ENCODE peak calls at places on chromosomes 11 and 22, in five cellular contexts. G, J, T, Q and L are unnamed samples. For H3K4me1, the result is how much of the 10 kb centered on the place peaks cover.

GRCh38 chr22:41308544-41308947 is 7.2 kb downstream of the ZC3H7B start:
- DNase-seq in T (peak), Q (no peak), J (no peak), G (no peak), L (peak)

GRCh38 chr11:65920035-65920802 is 993 bp downstream of the DRAP1 start:
- DNase-seq in J (no peak), T (no peak), G (peak), Q (peak), L (peak)

GRCh38 chr22:29719894-29720645 is at the start of gene CABP7:
- DNase-seq in Q (no peak), T (peak), G (no peak), J (no peak), L (no peak)

GRCh38 chr11:27423125-27423524 is 49.5 kb downstream of the LGR4 start:
- DNase-seq in G (peak), Q (peak), T (peak), J (no peak), L (peak)

GRCh38 chr22:41513391-41513790 is 30.9 kb downstream of the POLR3H start:
- DNase-seq in Q (no peak), J (no peak), T (no peak), G (no peak), L (no peak)

GRCh38 chr11:33701831-33702230 is 1.2 kb upstream of the C11orf91 start:
- DNase-seq in G (peak), T (peak), Q (peak), J (no peak), L (no peak)

GRCh38 chr11:86291466-86292262 is 10.4 kb upstream of the HIKESHI start:
- DNase-seq in J (peak), T (peak), G (peak), Q (peak), L (peak)

GRCh38 chr22:36823177-36823839 is 6.5 kb upstream of the PVALB start:
- DNase-seq in G (no peak), T (peak), Q (no peak), J (no peak), L (no peak)

GRCh38 chr11:67271548-67272284 is 5.4 kb downstream of the GRK2 start:
- DNase-seq in T (no peak), Q (peak), G (no peak), J (no peak), L (peak)

DNA sequence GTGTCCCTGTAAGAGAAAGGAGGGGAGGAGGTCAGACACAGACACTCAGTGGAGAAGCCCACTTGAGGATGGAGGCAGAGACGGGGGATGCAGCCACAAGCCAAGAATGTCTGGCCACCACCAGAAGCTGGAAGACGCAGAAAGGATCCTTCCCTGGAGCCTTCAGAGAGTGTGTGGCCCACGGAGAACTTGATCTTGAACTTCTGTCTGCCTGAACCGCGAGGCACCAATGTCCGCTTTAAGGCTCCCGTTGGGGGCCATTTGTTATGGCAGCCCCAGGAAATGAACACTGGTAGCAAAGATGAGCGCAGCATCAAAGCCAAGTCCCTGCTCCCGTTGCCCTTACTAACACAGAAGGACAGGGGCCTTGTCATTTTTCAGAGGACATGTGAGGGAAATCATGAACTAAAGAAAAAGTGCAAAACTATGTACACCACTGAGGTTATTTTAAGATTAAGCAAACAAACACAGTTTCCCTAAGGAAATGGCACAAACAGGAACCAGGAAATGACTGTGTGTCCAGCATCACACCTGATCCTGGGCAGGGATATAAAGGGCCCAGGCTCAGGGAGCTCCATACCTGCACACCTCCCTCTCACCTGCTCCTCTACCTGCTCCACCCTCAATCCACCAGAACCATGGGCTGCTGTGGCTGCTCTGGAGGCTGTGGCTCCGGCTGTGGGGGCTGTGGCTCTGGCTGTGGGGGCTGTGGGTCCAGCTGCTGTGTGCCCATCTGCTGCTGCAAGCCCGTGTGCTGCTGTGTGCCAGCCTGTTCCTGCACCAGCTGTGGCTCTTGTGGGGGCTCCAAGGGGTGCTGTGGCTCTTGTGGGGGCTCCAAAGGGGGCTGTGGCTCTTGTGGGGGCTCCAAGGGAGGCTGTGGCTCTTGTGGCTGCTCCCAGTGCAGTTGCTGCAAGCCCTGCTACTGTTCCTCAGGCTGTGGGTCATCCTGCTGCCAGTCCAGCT is at the start of gene KRTAP5-6:
- DNase-seq in G (no peak), J (no peak), Q (no peak), T (no peak), L (peak)
- H3K4me1 ChIP-seq in G (under half), J (under half), Q (under half), T (under half), L (under half)

GRCh38 chr11:83092488-83093384 is 21.0 kb upstream of the RAB30 start:
- DNase-seq in G (no peak), Q (peak), J (peak), T (no peak), L (peak)
- H3K4me1 ChIP-seq in G (under half), Q (under half), J (under half), T (under half), L (under half)

DNA sequence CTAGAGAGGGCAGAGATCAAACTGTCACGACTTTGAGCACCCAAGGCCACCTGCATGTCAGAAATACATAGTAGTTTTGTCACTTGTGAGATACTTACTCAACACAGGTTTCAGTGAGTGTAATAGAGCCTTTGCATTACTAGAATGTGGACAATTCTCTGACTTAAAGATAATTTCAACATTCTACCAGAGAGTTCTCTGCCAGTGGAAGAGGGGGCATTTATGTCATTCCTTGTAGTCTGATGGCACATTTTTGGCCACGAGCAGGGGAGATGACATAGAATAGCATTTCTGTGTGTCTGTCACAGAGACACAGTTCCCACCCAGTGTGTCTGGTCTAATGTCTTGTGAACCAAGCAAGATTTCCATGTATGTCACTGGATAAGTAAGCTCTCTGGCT is 112.5 kb downstream of the DBX1 start:
- DNase-seq in T (no peak), G (no peak), J (no peak), Q (no peak), L (no peak)
- H3K4me1 ChIP-seq in T (half or more), G (under half), J (under half), Q (under half), L (under half)

DNA sequence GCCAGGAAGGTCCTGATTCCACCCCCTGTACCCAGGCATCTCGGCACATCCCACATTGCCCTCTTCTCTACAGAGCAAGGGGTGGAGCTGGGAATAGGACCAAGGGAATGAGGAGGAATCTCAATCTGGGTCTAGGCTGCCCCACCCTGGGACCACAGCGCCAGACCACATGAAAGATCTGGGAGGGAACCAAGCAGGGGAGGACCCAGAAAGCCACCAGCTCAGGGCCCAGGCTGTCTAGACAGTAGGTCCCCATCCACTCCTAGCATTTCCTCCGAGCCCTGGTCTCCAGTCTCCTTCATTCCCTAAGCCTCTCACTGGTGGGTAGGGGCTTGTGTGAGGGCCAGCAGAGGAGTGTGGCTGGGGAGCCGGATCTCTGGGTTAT is 11.6 kb downstream of the PHLDB1 start:
- DNase-seq in T (peak), G (peak), J (no peak), Q (peak), L (no peak)
- H3K4me1 ChIP-seq in T (under half), G (half or more), J (half or more), Q (half or more), L (under half)

GRCh38 chr11:95566151-95566670 is 223.4 kb downstream of the FAM76B start:
- DNase-seq in G (no peak), J (no peak), T (peak), Q (no peak), L (no peak)

GRCh38 chr11:95569207-95569606 is 220.4 kb downstream of the FAM76B start:
- DNase-seq in T (no peak), Q (no peak), G (no peak), J (no peak), L (no peak)

GRCh38 chr11:95567685-95568084 is 221.9 kb downstream of the FAM76B start:
- DNase-seq in G (no peak), Q (no peak), T (peak), J (no peak), L (no peak)

GRCh38 chr11:95565692-95566091 is 223.9 kb downstream of the FAM76B start:
- DNase-seq in T (no peak), Q (no peak), J (no peak), G (no peak), L (no peak)

DNA sequence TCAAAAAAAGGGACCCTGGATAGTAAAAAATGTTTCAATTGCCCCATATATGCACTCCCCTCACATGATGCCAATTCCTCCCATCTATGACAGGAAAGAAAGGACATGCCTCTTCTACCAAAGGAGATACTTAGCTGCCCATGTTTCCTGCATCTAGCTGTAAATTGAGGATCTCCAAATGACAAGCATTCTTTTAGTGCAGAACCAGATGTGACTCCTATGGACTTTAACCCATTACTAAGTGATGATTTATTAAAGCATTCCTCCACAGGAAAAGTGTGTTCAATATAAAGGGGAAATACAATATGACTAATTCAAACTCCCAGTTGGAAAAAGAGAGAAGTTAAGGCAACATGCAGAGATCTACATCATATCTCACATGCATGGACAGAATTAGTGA is 221.3 kb downstream of the FAM76B start:
- DNase-seq in G (no peak), Q (no peak), J (no peak), T (no peak), L (no peak)
- H3K4me1 ChIP-seq in G (under half), Q (under half), J (under half), T (under half), L (under half)

DNA sequence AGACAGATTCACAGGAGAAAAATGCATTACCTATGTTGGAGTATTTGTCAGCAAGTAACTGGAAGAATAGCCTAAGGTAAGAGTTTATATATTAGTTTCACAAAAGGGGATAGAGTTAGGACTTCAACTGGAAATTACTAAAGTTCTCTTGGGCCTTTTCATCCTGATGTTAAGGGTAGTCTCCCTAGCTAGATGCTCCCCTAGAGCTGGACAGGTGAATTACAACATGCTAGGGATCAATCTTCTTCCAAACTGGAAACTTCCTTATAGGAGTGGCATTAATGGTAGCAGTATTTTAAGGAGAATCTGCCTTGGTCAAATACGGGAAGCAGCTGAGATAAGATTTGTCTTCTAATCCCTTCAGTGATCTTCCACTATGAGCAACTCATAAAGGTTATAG is 632.8 kb upstream of the RAG2 start:
- DNase-seq in J (no peak), Q (no peak), G (no peak), T (no peak), L (no peak)
- H3K4me1 ChIP-seq in J (under half), Q (under half), G (under half), T (under half), L (under half)

DNA sequence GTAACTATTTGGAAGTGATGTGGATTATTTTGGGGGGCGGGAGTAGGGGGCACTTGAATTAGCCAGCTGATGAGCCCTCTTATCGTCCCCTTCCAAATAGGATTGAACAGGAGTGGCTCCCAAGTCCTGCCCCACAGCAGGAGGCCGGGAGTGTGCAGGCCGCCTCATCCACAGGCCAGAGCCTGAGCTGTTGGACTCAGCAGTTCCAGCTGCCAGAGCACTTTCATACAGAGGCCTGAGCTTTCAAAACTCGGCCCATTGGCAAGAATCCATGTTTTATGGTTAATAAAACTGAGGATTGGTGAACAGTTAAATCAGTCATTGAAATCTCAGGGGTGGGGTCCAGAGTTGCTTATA is 9.6 kb downstream of the FAM118A start:
- DNase-seq in G (no peak), Q (peak), J (no peak), T (peak), L (no peak)
- H3K4me1 ChIP-seq in G (under half), Q (under half), J (under half), T (half or more), L (under half)

DNA sequence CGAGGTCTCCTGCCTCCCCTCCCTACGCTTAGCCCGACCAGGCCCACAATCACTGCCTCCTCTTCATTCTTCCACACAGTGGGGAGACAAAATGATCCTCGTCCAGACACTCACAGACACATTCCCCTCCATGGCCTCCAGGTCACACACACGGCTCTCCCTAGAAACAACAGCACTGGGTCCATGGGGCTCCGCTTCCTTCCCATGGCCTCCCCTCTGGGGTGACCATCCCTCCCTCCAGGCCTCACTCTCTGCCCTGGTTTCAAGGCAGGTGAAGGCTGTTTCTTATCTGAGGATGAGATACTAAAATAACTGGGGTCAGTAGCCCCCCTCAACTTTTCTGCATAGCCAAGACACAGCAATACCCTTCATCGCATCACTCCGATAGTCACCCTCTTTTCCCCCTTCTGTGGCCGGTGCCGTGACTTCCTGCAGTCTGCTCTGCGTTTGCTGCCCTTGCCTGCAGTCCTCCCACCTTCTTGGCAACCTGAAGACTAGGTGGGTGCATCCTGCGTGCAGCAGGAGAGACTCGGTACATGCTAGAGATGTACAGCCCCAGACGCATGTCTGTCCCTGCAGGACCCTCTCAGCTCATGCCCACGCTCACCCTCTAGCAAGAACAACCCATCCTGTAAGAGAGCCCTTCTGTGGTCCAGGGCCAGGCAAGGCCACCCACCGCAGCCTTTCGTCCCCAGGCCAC is 55.8 kb downstream of the CD6 start:
- DNase-seq in Q (no peak), G (no peak), T (no peak), J (no peak), L (no peak)
- H3K4me1 ChIP-seq in Q (under half), G (under half), T (under half), J (under half), L (under half)